ENCODE peak calls at places on chromosome 22, in four cellular contexts. J, H, W and D are unnamed samples.

GRCh38 chr22:38843201-38843715 is 570 bp downstream of the NPTXR start:
- DNase-seq in J (no peak), H (peak), W (peak), D (peak)

GRCh38 chr22:20438678-20439492 is 1.3 kb upstream of the SCARF2 start:
- DNase-seq in J (no peak), H (peak), W (peak), D (no peak)

GRCh38 chr22:38467904-38468760 is at the start of gene KDELR3:
- DNase-seq in J (no peak), H (no peak), W (peak), D (no peak)

GRCh38 chr22:38017272-38017920 is 33.0 kb upstream of the SOX10 start:
- DNase-seq in J (no peak), H (no peak), W (no peak), D (peak)

GRCh38 chr22:24310969-24311368 is 40.3 kb downstream of the SPECC1L start:
- DNase-seq in J (no peak), H (no peak), W (no peak), D (no peak)

GRCh38 chr22:35313311-35314121 is 13.8 kb downstream of the TOM1 start:
- DNase-seq in J (no peak), H (peak), W (no peak), D (no peak)

GRCh38 chr22:41898645-41899044 is 16.2 kb downstream of the SHISA8 start:
- DNase-seq in J (no peak), H (no peak), W (no peak), D (no peak)

GRCh38 chr22:37193629-37194191 is 5.7 kb upstream of the C1QTNF6 start:
- DNase-seq in J (no peak), H (peak), W (no peak), D (peak)

GRCh38 chr22:20567371-20567847 is 60.0 kb downstream of the MED15 start:
- DNase-seq in J (no peak), H (peak), W (no peak), D (no peak)

GRCh38 chr22:20156611-20157415 is 6.0 kb upstream of the CCDC188 start:
- DNase-seq in J (peak), H (peak), W (peak), D (peak)

GRCh38 chr22:22025320-22026156 is 43.0 kb upstream of the TOP3B start:
- DNase-seq in J (no peak), H (no peak), W (no peak), D (no peak)

GRCh38 chr22:44361391-44362126 is 48.8 kb upstream of the SHISAL1 start:
- DNase-seq in J (no peak), H (peak), W (no peak), D (no peak)

GRCh38 chr22:44214187-44214586 is 33.5 kb downstream of the PARVG start:
- DNase-seq in J (no peak), H (no peak), W (no peak), D (no peak)

GRCh38 chr22:43789452-43789851 is 22.7 kb downstream of the EFCAB6 start:
- DNase-seq in J (no peak), H (peak), W (no peak), D (no peak)

GRCh38 chr22:35454416-35455054 is 54.6 kb downstream of the MCM5 start:
- DNase-seq in J (no peak), H (no peak), W (no peak), D (no peak)

GRCh38 chr22:27625769-27626674 is 175.5 kb downstream of the MN1 start:
- DNase-seq in J (no peak), H (no peak), W (no peak), D (no peak)

GRCh38 chr22:30390974-30391691 is 3.9 kb upstream of the RNF215 start:
- DNase-seq in J (peak), H (peak), W (peak), D (no peak)

GRCh38 chr22:28955817-28956216 is 72.4 kb downstream of the ZNRF3 start:
- DNase-seq in J (peak), H (no peak), W (no peak), D (peak)

GRCh38 chr22:44954113-44954512 is 55.7 kb downstream of the PHF21B start:
- DNase-seq in J (no peak), H (no peak), W (no peak), D (no peak)

GRCh38 chr22:38449776-38450175 is 5.2 kb downstream of the KCNJ4 start:
- DNase-seq in J (no peak), H (no peak), W (no peak), D (no peak)

GRCh38 chr22:36322602-36322915 is 65.2 kb downstream of the MYH9 start:
- DNase-seq in J (no peak), H (no peak), W (no peak), D (no peak)

GRCh38 chr22:29369460-29369859 is 18.9 kb downstream of the AP1B1 start:
- DNase-seq in J (no peak), H (no peak), W (peak), D (peak)

GRCh38 chr22:27930246-27931060 is 11.4 kb upstream of the PITPNB start:
- DNase-seq in J (no peak), H (no peak), W (peak), D (no peak)

GRCh38 chr22:25749420-25750169 is 7.6 kb downstream of the MYO18B start:
- DNase-seq in J (peak), H (no peak), W (no peak), D (no peak)

GRCh38 chr22:25395915-25396314 is 168.6 kb upstream of the GRK3 start:
- DNase-seq in J (no peak), H (no peak), W (no peak), D (no peak)

GRCh38 chr22:50260434-50260800 is 1.1 kb downstream of the MAPK12 start:
- DNase-seq in J (no peak), H (no peak), W (no peak), D (no peak)

DNA sequence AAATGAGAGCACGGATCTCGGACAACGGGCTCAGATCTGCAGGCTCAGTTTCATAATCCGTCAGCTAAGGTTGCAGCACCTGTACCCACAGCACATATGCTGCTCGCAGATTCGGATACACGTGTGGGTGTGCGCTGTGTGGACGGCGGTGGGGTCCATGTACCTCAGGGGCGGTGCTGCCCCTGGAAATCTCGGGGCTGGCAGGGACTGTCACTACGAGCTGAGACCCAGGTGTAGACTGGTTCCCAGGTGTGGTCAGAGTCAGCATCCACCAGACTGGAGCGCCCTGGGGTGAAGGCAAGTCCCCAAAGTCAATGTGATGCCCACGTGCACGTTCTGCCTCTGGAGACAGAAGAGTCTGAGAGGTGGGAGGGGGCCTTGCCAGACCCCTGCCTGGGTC is 989.3 kb downstream of the BRD1 start:
- DNase-seq in J (no peak), H (no peak), W (no peak), D (no peak)
- H3K27ac ChIP-seq in J (no peak), H (no peak), W (no peak), D (no peak)

DNA sequence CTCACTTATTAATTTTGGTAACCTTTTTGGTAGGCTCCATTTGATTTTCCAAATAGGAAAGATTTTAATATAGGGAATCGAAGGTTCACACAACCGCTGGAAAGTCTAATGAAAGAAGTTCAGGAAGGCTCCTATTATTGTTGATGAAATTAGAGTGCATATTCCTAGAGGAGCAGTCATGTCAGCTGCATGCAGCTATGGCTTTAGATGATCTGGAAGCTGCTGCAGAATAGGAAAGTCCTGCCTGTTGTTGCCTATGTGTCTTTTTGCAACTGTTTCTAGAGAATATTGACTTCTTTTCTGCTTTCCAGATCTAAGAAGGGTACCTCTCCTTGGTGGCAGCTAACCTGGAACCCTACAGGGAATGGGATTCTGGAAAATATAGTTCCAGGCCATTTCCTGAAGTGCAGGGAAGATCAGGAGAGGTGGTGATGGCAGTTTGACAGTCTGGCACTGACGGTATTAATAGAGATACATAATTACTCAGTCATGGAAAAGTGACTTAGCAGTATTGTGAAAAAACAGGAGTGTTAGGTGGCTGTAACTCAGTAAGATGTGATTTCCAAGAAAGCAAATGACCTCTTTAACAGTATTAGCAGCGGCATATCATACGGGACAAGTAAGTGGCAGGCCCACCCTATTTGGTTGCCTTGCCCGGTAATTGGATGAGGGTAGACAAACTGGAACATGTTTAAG is 54.0 kb downstream of the TNRC6B start:
- DNase-seq in J (no peak), H (no peak), W (no peak), D (no peak)
- TF ChIP-seq REST in J (no peak), H (no peak), W (no peak), D (no peak)

GRCh38 chr22:19098157-19098556 is 24.1 kb downstream of the DGCR2 start:
- DNase-seq in J (no peak), H (no peak), W (no peak), D (no peak)
- H3K27ac ChIP-seq in J (no peak), H (no peak), W (peak), D (no peak)

GRCh38 chr22:23047742-23048141 is 22.6 kb upstream of the GNAZ start:
- DNase-seq in J (no peak), H (no peak), W (no peak), D (no peak)
- TF ChIP-seq REST in J (no peak), H (no peak), W (no peak), D (no peak)

GRCh38 chr22:46612341-46612903 is 7.8 kb upstream of the GRAMD4 start:
- DNase-seq in J (no peak), H (no peak), W (no peak), D (no peak)
- H3K27ac ChIP-seq in J (peak), H (no peak), W (no peak), D (peak)

DNA sequence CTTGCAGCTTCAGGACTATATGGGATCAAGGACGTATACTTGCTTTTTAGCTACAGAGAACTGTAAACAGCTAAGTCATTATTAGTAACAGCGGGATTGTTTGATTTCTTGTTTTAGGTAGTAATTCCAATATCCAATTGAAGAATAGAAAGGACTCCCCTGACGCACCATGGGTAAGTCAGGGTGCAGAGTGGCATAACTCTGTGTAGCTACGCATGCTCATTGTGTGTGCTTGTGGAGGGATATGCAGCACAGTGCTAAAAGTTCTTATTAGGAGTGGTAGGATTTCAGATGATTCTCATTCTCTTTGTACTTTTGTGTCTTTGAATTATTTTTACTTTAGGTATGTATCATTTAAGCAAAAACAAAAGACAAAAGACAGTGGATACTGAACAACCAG is 7.7 kb upstream of the PEX26 start:
- DNase-seq in J (no peak), H (no peak), W (no peak), D (no peak)
- TF ChIP-seq REST in J (no peak), H (no peak), W (no peak), D (no peak)

GRCh38 chr22:40416636-40417035 is 46.2 kb downstream of the SGSM3 start:
- DNase-seq in J (no peak), H (no peak), W (no peak), D (no peak)
- H3K27ac ChIP-seq in J (no peak), H (no peak), W (no peak), D (no peak)

GRCh38 chr22:33971561-33971961 is 51.3 kb upstream of the LARGE1 start:
- DNase-seq in J (no peak), H (no peak), W (no peak), D (no peak)
- TF ChIP-seq REST in J (no peak), H (no peak), W (no peak), D (no peak)